ENCODE peak calls at places on chromosome 18, in nine cellular contexts. One of them, this sample, is unnamed.

GRCh38 chr18:36544036-36544725 is 246.7 kb downstream of the FHOD3 start:
- DNase-seq in brain microvascular endothelial cell: no peak
- DNase-seq in effector memory CD4-positive, alpha-beta T cell: no peak
- DNase-seq in AG04449: no peak
- DNase-seq in AG04450: no peak
- DNase-seq in HL-60: no peak
- DNase-seq in MG63: no peak
- DNase-seq in right cardiac atrium: no peak
- DNase-seq in breast epithelium: peak
- DNase-seq in this sample: no peak

GRCh38 chr18:36589857-36590543 is 238.8 kb downstream of the TPGS2 start:
- DNase-seq in brain microvascular endothelial cell: no peak
- DNase-seq in effector memory CD4-positive, alpha-beta T cell: no peak
- DNase-seq in AG04449: no peak
- DNase-seq in AG04450: no peak
- DNase-seq in HL-60: no peak
- DNase-seq in MG63: no peak
- DNase-seq in right cardiac atrium: no peak
- DNase-seq in breast epithelium: no peak
- DNase-seq in this sample: no peak

GRCh38 chr18:48919547-48919946 is 31.2 kb downstream of the SMAD7 start:
- DNase-seq in brain microvascular endothelial cell: no peak
- DNase-seq in effector memory CD4-positive, alpha-beta T cell: no peak
- DNase-seq in AG04449: no peak
- DNase-seq in AG04450: no peak
- DNase-seq in HL-60: no peak
- DNase-seq in MG63: no peak
- DNase-seq in right cardiac atrium: no peak
- DNase-seq in breast epithelium: no peak
- DNase-seq in this sample: no peak

GRCh38 chr18:34543356-34543755 is 166.7 kb upstream of the DTNA start:
- DNase-seq in brain microvascular endothelial cell: no peak
- DNase-seq in effector memory CD4-positive, alpha-beta T cell: no peak
- DNase-seq in AG04449: no peak
- DNase-seq in AG04450: no peak
- DNase-seq in HL-60: no peak
- DNase-seq in MG63: no peak
- DNase-seq in right cardiac atrium: no peak
- DNase-seq in breast epithelium: no peak
- DNase-seq in this sample: no peak

GRCh38 chr18:62554083-62554815 is 31.4 kb downstream of the ZCCHC2 start:
- DNase-seq in brain microvascular endothelial cell: no peak
- DNase-seq in effector memory CD4-positive, alpha-beta T cell: no peak
- DNase-seq in AG04449: no peak
- DNase-seq in AG04450: no peak
- DNase-seq in HL-60: no peak
- DNase-seq in MG63: no peak
- DNase-seq in right cardiac atrium: no peak
- DNase-seq in breast epithelium: no peak
- DNase-seq in this sample: no peak

GRCh38 chr18:12338382-12338781 is 30.3 kb downstream of the TUBB6 start:
- DNase-seq in brain microvascular endothelial cell: no peak
- DNase-seq in effector memory CD4-positive, alpha-beta T cell: no peak
- DNase-seq in AG04449: no peak
- DNase-seq in AG04450: no peak
- DNase-seq in HL-60: no peak
- DNase-seq in MG63: no peak
- DNase-seq in right cardiac atrium: no peak
- DNase-seq in breast epithelium: no peak
- DNase-seq in this sample: no peak

GRCh38 chr18:32879497-32879896 is 106.7 kb upstream of the KLHL14 start:
- DNase-seq in brain microvascular endothelial cell: no peak
- DNase-seq in effector memory CD4-positive, alpha-beta T cell: no peak
- DNase-seq in AG04449: no peak
- DNase-seq in AG04450: no peak
- DNase-seq in HL-60: no peak
- DNase-seq in MG63: no peak
- DNase-seq in right cardiac atrium: no peak
- DNase-seq in breast epithelium: no peak
- DNase-seq in this sample: no peak

GRCh38 chr18:64653068-64653467 is 504.2 kb upstream of the LINC00305 start:
- DNase-seq in brain microvascular endothelial cell: no peak
- DNase-seq in effector memory CD4-positive, alpha-beta T cell: no peak
- DNase-seq in AG04449: no peak
- DNase-seq in AG04450: no peak
- DNase-seq in HL-60: no peak
- DNase-seq in MG63: no peak
- DNase-seq in right cardiac atrium: no peak
- DNase-seq in breast epithelium: no peak
- DNase-seq in this sample: no peak

GRCh38 chr18:48453330-48454063 is 44.3 kb upstream of the ZBTB7C start:
- DNase-seq in brain microvascular endothelial cell: no peak
- DNase-seq in effector memory CD4-positive, alpha-beta T cell: no peak
- DNase-seq in AG04449: no peak
- DNase-seq in AG04450: no peak
- DNase-seq in HL-60: no peak
- DNase-seq in MG63: no peak
- DNase-seq in right cardiac atrium: no peak
- DNase-seq in breast epithelium: peak
- DNase-seq in this sample: no peak

GRCh38 chr18:35028556-35028955 is 12.7 kb upstream of the MAPRE2 start:
- DNase-seq in brain microvascular endothelial cell: no peak
- DNase-seq in effector memory CD4-positive, alpha-beta T cell: no peak
- DNase-seq in AG04449: no peak
- DNase-seq in AG04450: no peak
- DNase-seq in HL-60: no peak
- DNase-seq in MG63: no peak
- DNase-seq in right cardiac atrium: no peak
- DNase-seq in breast epithelium: no peak
- DNase-seq in this sample: no peak

GRCh38 chr18:54742654-54743053 is 85.6 kb upstream of the RAB27B start:
- DNase-seq in brain microvascular endothelial cell: peak
- DNase-seq in effector memory CD4-positive, alpha-beta T cell: no peak
- DNase-seq in AG04449: peak
- DNase-seq in AG04450: peak
- DNase-seq in HL-60: no peak
- DNase-seq in MG63: peak
- DNase-seq in right cardiac atrium: peak
- DNase-seq in breast epithelium: no peak
- DNase-seq in this sample: peak

GRCh38 chr18:67553471-67553870 is 37.0 kb upstream of the DSEL start:
- DNase-seq in brain microvascular endothelial cell: no peak
- DNase-seq in effector memory CD4-positive, alpha-beta T cell: no peak
- DNase-seq in AG04449: no peak
- DNase-seq in AG04450: no peak
- DNase-seq in HL-60: no peak
- DNase-seq in MG63: no peak
- DNase-seq in right cardiac atrium: no peak
- DNase-seq in breast epithelium: no peak
- DNase-seq in this sample: no peak

GRCh38 chr18:10687161-10687925 is 161.5 kb downstream of the NAPG start:
- DNase-seq in brain microvascular endothelial cell: peak
- DNase-seq in effector memory CD4-positive, alpha-beta T cell: no peak
- DNase-seq in AG04449: no peak
- DNase-seq in AG04450: no peak
- DNase-seq in HL-60: no peak
- DNase-seq in MG63: no peak
- DNase-seq in right cardiac atrium: no peak
- DNase-seq in breast epithelium: no peak
- DNase-seq in this sample: no peak

GRCh38 chr18:68244786-68245185 is 470.1 kb downstream of the TMX3 start:
- DNase-seq in brain microvascular endothelial cell: peak
- DNase-seq in effector memory CD4-positive, alpha-beta T cell: no peak
- DNase-seq in AG04449: peak
- DNase-seq in AG04450: no peak
- DNase-seq in HL-60: no peak
- DNase-seq in MG63: no peak
- DNase-seq in right cardiac atrium: no peak
- DNase-seq in breast epithelium: no peak
- DNase-seq in this sample: peak

GRCh38 chr18:64219511-64219910 is 70.6 kb upstream of the LINC00305 start:
- DNase-seq in brain microvascular endothelial cell: no peak
- DNase-seq in effector memory CD4-positive, alpha-beta T cell: no peak
- DNase-seq in AG04449: no peak
- DNase-seq in AG04450: no peak
- DNase-seq in HL-60: no peak
- DNase-seq in MG63: no peak
- DNase-seq in right cardiac atrium: no peak
- DNase-seq in breast epithelium: no peak
- DNase-seq in this sample: no peak

GRCh38 chr18:54405290-54405689 is 47.6 kb downstream of the C18orf54 start:
- DNase-seq in brain microvascular endothelial cell: no peak
- DNase-seq in effector memory CD4-positive, alpha-beta T cell: no peak
- DNase-seq in AG04449: no peak
- DNase-seq in AG04450: no peak
- DNase-seq in HL-60: no peak
- DNase-seq in MG63: no peak
- DNase-seq in right cardiac atrium: no peak
- DNase-seq in breast epithelium: no peak
- DNase-seq in this sample: no peak

GRCh38 chr18:13366977-13367892 is 148.7 kb downstream of the LDLRAD4 start:
- DNase-seq in brain microvascular endothelial cell: no peak
- DNase-seq in effector memory CD4-positive, alpha-beta T cell: no peak
- DNase-seq in AG04449: no peak
- DNase-seq in AG04450: no peak
- DNase-seq in HL-60: no peak
- DNase-seq in MG63: no peak
- DNase-seq in right cardiac atrium: no peak
- DNase-seq in breast epithelium: no peak
- DNase-seq in this sample: no peak

GRCh38 chr18:42072407-42072806 is 117.4 kb downstream of the PIK3C3 start:
- DNase-seq in brain microvascular endothelial cell: no peak
- DNase-seq in effector memory CD4-positive, alpha-beta T cell: no peak
- DNase-seq in AG04449: no peak
- DNase-seq in AG04450: no peak
- DNase-seq in HL-60: no peak
- DNase-seq in MG63: no peak
- DNase-seq in right cardiac atrium: no peak
- DNase-seq in breast epithelium: no peak
- DNase-seq in this sample: no peak

GRCh38 chr18:31610841-31611240 is 19.2 kb downstream of the TTR start:
- DNase-seq in brain microvascular endothelial cell: no peak
- DNase-seq in effector memory CD4-positive, alpha-beta T cell: no peak
- DNase-seq in AG04449: no peak
- DNase-seq in AG04450: no peak
- DNase-seq in HL-60: no peak
- DNase-seq in MG63: no peak
- DNase-seq in right cardiac atrium: no peak
- DNase-seq in breast epithelium: no peak
- DNase-seq in this sample: no peak

GRCh38 chr18:76952747-76953146 is 130.4 kb downstream of the ZNF236 start:
- DNase-seq in brain microvascular endothelial cell: no peak
- DNase-seq in effector memory CD4-positive, alpha-beta T cell: no peak
- DNase-seq in AG04449: no peak
- DNase-seq in AG04450: no peak
- DNase-seq in HL-60: no peak
- DNase-seq in MG63: no peak
- DNase-seq in right cardiac atrium: no peak
- DNase-seq in breast epithelium: no peak
- DNase-seq in this sample: no peak
- H3K4me3 ChIP-seq in brain microvascular endothelial cell: no peak
- H3K4me3 ChIP-seq in effector memory CD4-positive, alpha-beta T cell: no peak
- H3K4me3 ChIP-seq in AG04449: no peak
- H3K4me3 ChIP-seq in AG04450: no peak
- H3K4me3 ChIP-seq in HL-60: no peak
- H3K4me3 ChIP-seq in MG63: no peak
- H3K4me3 ChIP-seq in right cardiac atrium: no peak
- H3K4me3 ChIP-seq in breast epithelium: no peak
- H3K4me3 ChIP-seq in this sample: no peak

GRCh38 chr18:75071484-75071785 is 137.5 kb downstream of the PTGR3 start:
- DNase-seq in brain microvascular endothelial cell: no peak
- DNase-seq in effector memory CD4-positive, alpha-beta T cell: no peak
- DNase-seq in AG04449: no peak
- DNase-seq in AG04450: no peak
- DNase-seq in HL-60: no peak
- DNase-seq in MG63: no peak
- DNase-seq in right cardiac atrium: no peak
- DNase-seq in breast epithelium: no peak
- DNase-seq in this sample: no peak
- H3K4me3 ChIP-seq in brain microvascular endothelial cell: peak
- H3K4me3 ChIP-seq in effector memory CD4-positive, alpha-beta T cell: peak
- H3K4me3 ChIP-seq in AG04449: no peak
- H3K4me3 ChIP-seq in AG04450: no peak
- H3K4me3 ChIP-seq in HL-60: peak
- H3K4me3 ChIP-seq in MG63: no peak
- H3K4me3 ChIP-seq in right cardiac atrium: no peak
- H3K4me3 ChIP-seq in breast epithelium: peak
- H3K4me3 ChIP-seq in this sample: no peak

GRCh38 chr18:3209859-3210569 is 9.8 kb downstream of the MYOM1 start:
- DNase-seq in brain microvascular endothelial cell: no peak
- DNase-seq in effector memory CD4-positive, alpha-beta T cell: no peak
- DNase-seq in AG04449: no peak
- DNase-seq in AG04450: no peak
- DNase-seq in HL-60: no peak
- DNase-seq in MG63: peak
- DNase-seq in right cardiac atrium: no peak
- DNase-seq in breast epithelium: no peak
- DNase-seq in this sample: no peak

GRCh38 chr18:3213231-3214059 is 6.3 kb downstream of the MYOM1 start:
- DNase-seq in brain microvascular endothelial cell: peak
- DNase-seq in effector memory CD4-positive, alpha-beta T cell: no peak
- DNase-seq in AG04449: no peak
- DNase-seq in AG04450: no peak
- DNase-seq in HL-60: peak
- DNase-seq in MG63: no peak
- DNase-seq in right cardiac atrium: no peak
- DNase-seq in breast epithelium: no peak
- DNase-seq in this sample: no peak

GRCh38 chr18:3211236-3211992 is 8.4 kb downstream of the MYOM1 start:
- DNase-seq in brain microvascular endothelial cell: peak
- DNase-seq in effector memory CD4-positive, alpha-beta T cell: no peak
- DNase-seq in AG04449: no peak
- DNase-seq in AG04450: no peak
- DNase-seq in HL-60: no peak
- DNase-seq in MG63: peak
- DNase-seq in right cardiac atrium: no peak
- DNase-seq in breast epithelium: no peak
- DNase-seq in this sample: peak

GRCh38 chr18:3214855-3215637 is 4.7 kb downstream of the MYOM1 start:
- DNase-seq in brain microvascular endothelial cell: no peak
- DNase-seq in effector memory CD4-positive, alpha-beta T cell: no peak
- DNase-seq in AG04449: no peak
- DNase-seq in AG04450: no peak
- DNase-seq in HL-60: no peak
- DNase-seq in MG63: no peak
- DNase-seq in right cardiac atrium: no peak
- DNase-seq in breast epithelium: no peak
- DNase-seq in this sample: no peak

GRCh38 chr18:3212636-3213035 is 7.1 kb downstream of the MYOM1 start:
- DNase-seq in brain microvascular endothelial cell: no peak
- DNase-seq in effector memory CD4-positive, alpha-beta T cell: no peak
- DNase-seq in AG04449: no peak
- DNase-seq in AG04450: no peak
- DNase-seq in HL-60: no peak
- DNase-seq in MG63: no peak
- DNase-seq in right cardiac atrium: no peak
- DNase-seq in breast epithelium: no peak
- DNase-seq in this sample: no peak
- H3K4me3 ChIP-seq in brain microvascular endothelial cell: no peak
- H3K4me3 ChIP-seq in effector memory CD4-positive, alpha-beta T cell: no peak
- H3K4me3 ChIP-seq in AG04449: no peak
- H3K4me3 ChIP-seq in AG04450: no peak
- H3K4me3 ChIP-seq in HL-60: no peak
- H3K4me3 ChIP-seq in MG63: no peak
- H3K4me3 ChIP-seq in right cardiac atrium: peak
- H3K4me3 ChIP-seq in breast epithelium: no peak
- H3K4me3 ChIP-seq in this sample: no peak

GRCh38 chr18:78974115-78974740 is 5.4 kb upstream of the SALL3 start:
- DNase-seq in brain microvascular endothelial cell: no peak
- DNase-seq in effector memory CD4-positive, alpha-beta T cell: no peak
- DNase-seq in AG04449: no peak
- DNase-seq in AG04450: no peak
- DNase-seq in HL-60: no peak
- DNase-seq in MG63: no peak
- DNase-seq in right cardiac atrium: no peak
- DNase-seq in breast epithelium: no peak
- DNase-seq in this sample: no peak
- H3K4me3 ChIP-seq in brain microvascular endothelial cell: no peak
- H3K4me3 ChIP-seq in effector memory CD4-positive, alpha-beta T cell: peak
- H3K4me3 ChIP-seq in AG04449: no peak
- H3K4me3 ChIP-seq in AG04450: no peak
- H3K4me3 ChIP-seq in HL-60: no peak
- H3K4me3 ChIP-seq in MG63: no peak
- H3K4me3 ChIP-seq in right cardiac atrium: peak
- H3K4me3 ChIP-seq in breast epithelium: peak
- H3K4me3 ChIP-seq in this sample: no peak